ENCODE peak calls at places on chromosomes 7 and 10, in eight cellular contexts. T is GM12891, X is heart left ventricle, P is lower leg skin, E is GM12892, Z is endothelial cell of umbilical vein, C is body of pancreas, D is esophagus squamous epithelium. L is an unnamed sample.

GRCh38 chr7:51230324-51230625 is 86.3 kb downstream of the COBL start:
- DNase-seq in T (no peak), X (no peak), P (peak; percentile 63), E (no peak), Z (no peak), C (no peak), D (no peak), L (no peak)

GRCh38 chr10:73716251-73716650 is 18.3 kb upstream of the AGAP5 start:
- DNase-seq in T (no peak), X (no peak), P (no peak), E (no peak), Z (no peak), C (no peak), D (no peak), L (no peak)

GRCh38 chr7:23396222-23396621 is 74.1 kb downstream of the IGF2BP3 start:
- DNase-seq in T (no peak), X (no peak), P (no peak), E (no peak), Z (no peak), C (no peak), D (no peak), L (no peak)

GRCh38 chr7:29606830-29607229 is 43.2 kb downstream of the PRR15 start:
- DNase-seq in T (no peak), X (no peak), P (no peak), E (no peak), Z (no peak), C (no peak), D (no peak), L (no peak)

GRCh38 chr7:122269241-122269640 is 35.3 kb downstream of the FEZF1 start:
- DNase-seq in T (no peak), X (no peak), P (no peak), E (no peak), Z (no peak), C (no peak), D (no peak), L (no peak)

GRCh38 chr10:7515549-7515948 is 104.7 kb upstream of the SFMBT2 start:
- DNase-seq in T (no peak), X (no peak), P (peak; percentile 6), E (no peak), Z (no peak), C (no peak), D (no peak), L (no peak)

GRCh38 chr10:127492607-127493250 is 56.4 kb upstream of the NPS start:
- DNase-seq in T (no peak), X (no peak), P (no peak), E (no peak), Z (no peak), C (no peak), D (no peak), L (peak; percentile 9)

GRCh38 chr7:28272461-28272877 is 91.9 kb upstream of the JAZF1 start:
- DNase-seq in T (no peak), X (peak; percentile 44), P (peak; percentile 85), E (no peak), Z (peak; percentile 51), C (peak; percentile 28), D (no peak), L (peak; percentile 6)

GRCh38 chr7:84021292-84021898 is 173.2 kb downstream of the SEMA3A start:
- DNase-seq in T (no peak), X (no peak), P (no peak), E (no peak), Z (no peak), C (no peak), D (no peak), L (no peak)

GRCh38 chr7:21911341-21911875 is 34.3 kb downstream of the CDCA7L start:
- DNase-seq in T (no peak), X (no peak), P (no peak), E (no peak), Z (no peak), C (no peak), D (no peak), L (no peak)

GRCh38 chr10:66929375-66929774 is 3.5 kb downstream of the LRRTM3 start:
- DNase-seq in T (no peak), X (no peak), P (no peak), E (no peak), Z (no peak), C (no peak), D (no peak), L (no peak)

GRCh38 chr7:27145167-27145883 is 1.8 kb upstream of the HOXA5 start:
- DNase-seq in T (no peak), X (no peak), P (peak; percentile 86), E (no peak), Z (no peak), C (no peak), D (no peak), L (no peak)

GRCh38 chr7:55100172-55100961 is 81.5 kb downstream of the EGFR start:
- DNase-seq in T (no peak), X (peak; percentile 88), P (no peak), E (no peak), Z (no peak), C (peak; percentile 77), D (no peak), L (no peak)

GRCh38 chr7:94955807-94956206 is 48.4 kb downstream of the PPP1R9A start:
- DNase-seq in T (no peak), X (no peak), P (no peak), E (no peak), Z (no peak), C (peak; percentile 12), D (no peak), L (no peak)

GRCh38 chr7:100895956-100896742 is 461 bp upstream of the ACHE start:
- DNase-seq in T (no peak), X (no peak), P (peak; percentile 89), E (no peak), Z (no peak), C (peak; percentile 73), D (no peak), L (no peak)

GRCh38 chr10:33155720-33156638 is 178.5 kb downstream of the NRP1 start:
- DNase-seq in T (peak; percentile 29), X (no peak), P (no peak), E (peak; percentile 18), Z (no peak), C (peak; percentile 42), D (no peak), L (no peak)

GRCh38 chr7:6497994-6498393 is 50.2 kb upstream of the DAGLB start:
- DNase-seq in T (no peak), X (no peak), P (no peak), E (no peak), Z (no peak), C (no peak), D (no peak), L (no peak)

GRCh38 chr10:124082555-124082954 is 10.8 kb downstream of the CHST15 start:
- DNase-seq in T (no peak), X (no peak), P (no peak), E (no peak), Z (no peak), C (no peak), D (no peak), L (no peak)

GRCh38 chr10:5494611-5495010 is 4.8 kb downstream of the CALML5 start:
- DNase-seq in T (no peak), X (no peak), P (no peak), E (no peak), Z (no peak), C (no peak), D (no peak), L (no peak)

GRCh38 chr10:5498791-5499492 is 428 bp downstream of the CALML5 start:
- DNase-seq in T (no peak), X (no peak), P (no peak), E (no peak), Z (no peak), C (no peak), D (no peak), L (no peak)

GRCh38 chr10:5497289-5497688 is 2.1 kb downstream of the CALML5 start:
- DNase-seq in T (no peak), X (no peak), P (no peak), E (no peak), Z (no peak), C (no peak), D (no peak), L (no peak)

GRCh38 chr10:5497948-5498730 is 1.2 kb downstream of the CALML5 start:
- DNase-seq in T (no peak), X (no peak), P (no peak), E (no peak), Z (no peak), C (no peak), D (no peak), L (no peak)

GRCh38 chr10:5496261-5497250 is 2.8 kb downstream of the CALML5 start:
- DNase-seq in T (no peak), X (no peak), P (no peak), E (no peak), Z (no peak), C (no peak), D (no peak), L (no peak)
- TF ChIP-seq POLR2A in T (no peak), X (no peak), P (no peak), E (no peak), Z (no peak), C (no peak), D (no peak), L (no peak)

DNA sequence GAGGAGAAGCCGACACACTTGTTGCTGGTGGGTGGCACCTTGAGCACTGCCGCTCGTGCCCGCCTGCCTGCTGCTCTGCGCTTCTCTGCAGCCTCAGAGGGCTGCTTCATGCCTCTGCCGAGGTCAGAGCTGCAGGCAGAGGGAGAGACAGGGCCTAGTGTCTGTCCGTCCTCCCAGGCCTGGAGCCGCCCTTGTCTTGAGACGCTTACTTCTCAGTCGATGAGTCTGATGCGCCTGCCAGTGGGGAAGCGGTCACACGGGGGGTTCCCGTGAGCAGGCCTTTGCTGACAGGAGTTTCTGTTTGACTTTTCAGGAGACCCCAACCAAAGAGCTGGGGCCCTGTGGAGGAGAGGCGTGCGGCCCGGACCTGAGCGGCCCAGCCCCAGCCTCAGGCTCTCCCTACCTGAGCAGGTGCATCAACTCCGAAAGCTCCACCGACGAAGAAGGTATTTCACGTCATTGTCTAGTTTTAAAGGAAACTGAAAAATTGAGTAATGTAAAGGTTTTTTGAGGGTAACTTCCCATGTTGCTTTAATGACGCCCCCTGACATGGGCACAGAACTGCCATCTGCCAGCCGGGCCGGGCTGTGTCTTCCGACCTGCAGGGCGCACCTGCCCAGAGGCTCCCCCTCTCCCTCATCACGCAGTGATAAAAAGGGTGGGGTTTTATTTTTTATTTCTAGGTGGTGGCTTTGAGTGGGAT is 7.8 kb upstream of the BHLHA15 start:
- DNase-seq in T (no peak), X (no peak), P (peak; percentile 80), E (peak; percentile 66), Z (no peak), C (no peak), D (no peak), L (no peak)
- TF ChIP-seq POLR2A in T (no peak), X (no peak), P (no peak), E (peak; percentile 54), Z (no peak), C (no peak), D (no peak), L (no peak)

GRCh38 chr7:99375070-99375807 is 709 bp downstream of the ARPC1B start:
- DNase-seq in T (peak; percentile 69), X (peak; percentile 86), P (peak; percentile 95), E (peak; percentile 84), Z (peak; percentile 72), C (peak; percentile 69), D (no peak), L (peak; percentile 85)
- TF ChIP-seq POLR2A in T (peak; percentile 17), X (peak; percentile 48), P (no peak), E (peak; percentile 74), Z (peak; percentile 57), C (no peak), D (peak; percentile 54), L (peak; percentile 71)

GRCh38 chr7:105112440-105113418 is 98.7 kb downstream of the KMT2E start:
- DNase-seq in T (no peak), X (no peak), P (no peak), E (no peak), Z (no peak), C (peak; percentile 64), D (no peak), L (no peak)
- TF ChIP-seq POLR2A in T (peak; percentile 58), X (no peak), P (no peak), E (no peak), Z (no peak), C (no peak), D (no peak), L (no peak)

GRCh38 chr10:93707623-93708022 is 5.2 kb upstream of the FRA10AC1 start:
- DNase-seq in T (no peak), X (no peak), P (no peak), E (no peak), Z (no peak), C (no peak), D (no peak), L (no peak)
- TF ChIP-seq POLR2A in T (no peak), X (no peak), P (no peak), E (no peak), Z (no peak), C (no peak), D (no peak), L (no peak)